ENCODE peak calls at places on chromosome 9, in seven cellular contexts. R is activated T-helper 1 cell treated with anti-CD3 and anti-CD28 coated beads, Interleukin-12 subunit alpha, Interleukin-12 subunit beta, Interleukin-2, Interleukin-4 antibody, amounts not matched to agents 30 ng/mL and 10 ng/mL and 1 ng/mL, durations not matched to agents 14 hours and 24 hours and 36 hours; L is stimulated activated CD4-positive, alpha-beta T cell treated with anti-CD3 and anti-CD28 coated beads, Interleukin-2, amount 100 ng/mL, for 48 hours; N is activated gamma-delta T cell treated with anti-CD3 and anti-CD28 coated beads, Interleukin-2, amount 50 U/mL, for 16 hours; V is G401; T is stimulated activated CD8-positive, alpha-beta memory T cell treated with anti-CD3 and anti-CD28 coated beads, Interleukin-2, amount 100 ng/mL, for 1 hour; E is HCEC 1CT. U is an unnamed sample.

GRCh38 chr9:108933231-108933630 is 693 bp downstream of the ELP1 start:
- DNase-seq in L (peak), T (no peak), E (no peak), R (no peak), V (peak), N (no peak), U (peak)

GRCh38 chr9:116370587-116370986 is 217.0 kb downstream of the PAPPA start:
- DNase-seq in R (no peak), N (no peak), V (no peak), L (no peak), E (no peak), T (no peak), U (no peak)

GRCh38 chr9:95112436-95113280 is 204.9 kb downstream of the FANCC start:
- DNase-seq in V (no peak), L (no peak), T (no peak), N (no peak), R (no peak), E (no peak), U (no peak)

GRCh38 chr9:34185778-34186551 is 7.1 kb downstream of the UBAP1 start:
- DNase-seq in N (no peak), T (no peak), E (peak), V (peak), R (no peak), L (no peak), U (peak)

GRCh38 chr9:137488330-137488653 is 29.2 kb upstream of the NSMF start:
- DNase-seq in V (peak), N (no peak), L (no peak), E (no peak), R (no peak), T (no peak), U (peak)

GRCh38 chr9:136193891-136194279 is 11.0 kb downstream of the LHX3 start:
- DNase-seq in N (no peak), E (no peak), R (no peak), L (no peak), V (no peak), T (no peak), U (no peak)

GRCh38 chr9:121652037-121652837 is 803 bp downstream of the DAB2IP start:
- DNase-seq in R (no peak), N (no peak), T (no peak), L (no peak), V (no peak), E (no peak), U (no peak)

GRCh38 chr9:20649381-20649780 is 27.1 kb upstream of the MLLT3 start:
- DNase-seq in V (no peak), R (no peak), E (no peak), T (no peak), N (no peak), L (no peak), U (peak)

GRCh38 chr9:133767625-133768024 is 29.5 kb upstream of the SARDH start:
- DNase-seq in L (no peak), N (no peak), R (no peak), V (no peak), E (no peak), T (no peak), U (no peak)

GRCh38 chr9:8384126-8384525 is 584.5 kb upstream of the DMAC1 start:
- DNase-seq in R (no peak), V (no peak), E (no peak), L (no peak), T (no peak), N (no peak), U (no peak)

GRCh38 chr9:129284607-129285291 is 106.7 kb upstream of the IER5L start:
- DNase-seq in V (no peak), E (no peak), T (no peak), L (no peak), N (no peak), R (no peak), U (no peak)